ENCODE peak calls at places on chromosomes 2 and 18, in six cellular contexts. One of them, this sample, is unnamed.

GRCh38 chr18:68017385-68017784 is 500.9 kb upstream of the DSEL start:
- DNase-seq in colonic mucosa: no peak
- DNase-seq in cardiac fibroblast: no peak
- DNase-seq in PC-9: no peak
- DNase-seq in PC-3: no peak
- DNase-seq in right lobe of liver: no peak
- DNase-seq in this sample: no peak

GRCh38 chr18:58937204-58937603 is 72.5 kb downstream of the ZNF532 start:
- DNase-seq in PC-3: no peak
- DNase-seq in cardiac fibroblast: peak
- DNase-seq in colonic mucosa: no peak
- DNase-seq in PC-9: no peak
- DNase-seq in right lobe of liver: no peak
- DNase-seq in this sample: no peak

GRCh38 chr18:57523171-57523956 is 63.1 kb downstream of the FECH start:
- DNase-seq in colonic mucosa: no peak
- DNase-seq in right lobe of liver: no peak
- DNase-seq in PC-9: no peak
- DNase-seq in PC-3: no peak
- DNase-seq in cardiac fibroblast: no peak
- DNase-seq in this sample: peak

GRCh38 chr18:57008001-57008686 is 138.7 kb upstream of the BOD1L2 start:
- DNase-seq in PC-3: no peak
- DNase-seq in cardiac fibroblast: no peak
- DNase-seq in PC-9: no peak
- DNase-seq in colonic mucosa: no peak
- DNase-seq in right lobe of liver: no peak
- DNase-seq in this sample: no peak

GRCh38 chr18:70022636-70023035 is 75.0 kb upstream of the CD226 start:
- DNase-seq in colonic mucosa: no peak
- DNase-seq in cardiac fibroblast: no peak
- DNase-seq in PC-3: no peak
- DNase-seq in PC-9: no peak
- DNase-seq in right lobe of liver: no peak
- DNase-seq in this sample: no peak

GRCh38 chr2:43305537-43305936 is 79.1 kb upstream of the ZFP36L2 start:
- DNase-seq in cardiac fibroblast: peak
- DNase-seq in PC-9: no peak
- DNase-seq in colonic mucosa: peak
- DNase-seq in PC-3: no peak
- DNase-seq in right lobe of liver: no peak
- DNase-seq in this sample: no peak

GRCh38 chr2:10071595-10071994 is 8.6 kb downstream of the CYS1 start:
- DNase-seq in cardiac fibroblast: no peak
- DNase-seq in PC-3: no peak
- DNase-seq in colonic mucosa: no peak
- DNase-seq in PC-9: no peak
- DNase-seq in right lobe of liver: no peak
- DNase-seq in this sample: no peak

GRCh38 chr2:53896864-53897263 is 37.1 kb upstream of the GPR75 start:
- DNase-seq in PC-3: peak
- DNase-seq in cardiac fibroblast: peak
- DNase-seq in PC-9: no peak
- DNase-seq in right lobe of liver: no peak
- DNase-seq in colonic mucosa: no peak
- DNase-seq in this sample: no peak

GRCh38 chr2:24472416-24472815 is 18.6 kb upstream of the NCOA1 start:
- DNase-seq in right lobe of liver: no peak
- DNase-seq in PC-3: no peak
- DNase-seq in cardiac fibroblast: no peak
- DNase-seq in PC-9: no peak
- DNase-seq in colonic mucosa: no peak
- DNase-seq in this sample: no peak

GRCh38 chr2:149331023-149331400 is 625 bp downstream of the LYPD6 start:
- DNase-seq in colonic mucosa: peak
- DNase-seq in cardiac fibroblast: no peak
- DNase-seq in PC-3: no peak
- DNase-seq in PC-9: peak
- DNase-seq in right lobe of liver: no peak
- DNase-seq in this sample: no peak

GRCh38 chr2:238247841-238248440 is 8.1 kb upstream of the HES6 start:
- DNase-seq in PC-3: no peak
- DNase-seq in cardiac fibroblast: no peak
- DNase-seq in right lobe of liver: peak
- DNase-seq in PC-9: no peak
- DNase-seq in colonic mucosa: no peak
- DNase-seq in this sample: no peak

GRCh38 chr18:62279561-62279960 is 45.5 kb upstream of the TNFRSF11A start:
- DNase-seq in PC-9: no peak
- DNase-seq in colonic mucosa: no peak
- DNase-seq in right lobe of liver: no peak
- DNase-seq in cardiac fibroblast: no peak
- DNase-seq in PC-3: no peak
- DNase-seq in this sample: no peak

GRCh38 chr2:157839822-157840221 is 36.3 kb downstream of the ACVR1 start:
- DNase-seq in right lobe of liver: no peak
- DNase-seq in PC-3: no peak
- DNase-seq in cardiac fibroblast: no peak
- DNase-seq in PC-9: no peak
- DNase-seq in colonic mucosa: no peak
- DNase-seq in this sample: no peak

GRCh38 chr18:61736168-61736567 is 156.6 kb downstream of the RNF152 start:
- DNase-seq in colonic mucosa: no peak
- DNase-seq in cardiac fibroblast: no peak
- DNase-seq in PC-9: no peak
- DNase-seq in right lobe of liver: no peak
- DNase-seq in PC-3: no peak
- DNase-seq in this sample: no peak

GRCh38 chr2:1788478-1788959 is 44.2 kb upstream of the PXDN start:
- DNase-seq in PC-3: no peak
- DNase-seq in PC-9: no peak
- DNase-seq in right lobe of liver: no peak
- DNase-seq in colonic mucosa: no peak
- DNase-seq in cardiac fibroblast: no peak
- DNase-seq in this sample: no peak

GRCh38 chr2:3302751-3303582 is 74.7 kb downstream of the EIPR1 start:
- DNase-seq in PC-9: no peak
- DNase-seq in PC-3: no peak
- DNase-seq in colonic mucosa: no peak
- DNase-seq in cardiac fibroblast: no peak
- DNase-seq in right lobe of liver: peak
- DNase-seq in this sample: no peak

GRCh38 chr18:32337347-32337746 is 133.3 kb downstream of the GAREM1 start:
- DNase-seq in right lobe of liver: no peak
- DNase-seq in PC-3: no peak
- DNase-seq in colonic mucosa: no peak
- DNase-seq in cardiac fibroblast: no peak
- DNase-seq in PC-9: no peak
- DNase-seq in this sample: no peak

GRCh38 chr2:40087434-40087833 is 308.4 kb upstream of the THUMPD2 start:
- DNase-seq in right lobe of liver: no peak
- DNase-seq in PC-9: no peak
- DNase-seq in colonic mucosa: no peak
- DNase-seq in cardiac fibroblast: no peak
- DNase-seq in PC-3: peak
- DNase-seq in this sample: no peak

GRCh38 chr2:38602136-38602731 is 494 bp downstream of the HNRNPLL start:
- DNase-seq in colonic mucosa: peak
- DNase-seq in right lobe of liver: peak
- DNase-seq in cardiac fibroblast: no peak
- DNase-seq in PC-3: peak
- DNase-seq in PC-9: no peak
- DNase-seq in this sample: no peak

GRCh38 chr18:50982802-50983179 is 15.0 kb downstream of the ELAC1 start:
- DNase-seq in PC-3: no peak
- DNase-seq in cardiac fibroblast: peak
- DNase-seq in PC-9: no peak
- DNase-seq in colonic mucosa: no peak
- DNase-seq in right lobe of liver: no peak
- DNase-seq in this sample: no peak

GRCh38 chr18:31497711-31498449 is at the start of gene DSG2:
- DNase-seq in PC-3: peak
- DNase-seq in right lobe of liver: peak
- DNase-seq in PC-9: peak
- DNase-seq in colonic mucosa: peak
- DNase-seq in cardiac fibroblast: peak
- DNase-seq in this sample: peak

GRCh38 chr2:174595904-174596397 is 1.7 kb downstream of the WIPF1 start:
- DNase-seq in PC-3: no peak
- DNase-seq in PC-9: no peak
- DNase-seq in colonic mucosa: no peak
- DNase-seq in cardiac fibroblast: no peak
- DNase-seq in right lobe of liver: no peak
- DNase-seq in this sample: no peak

GRCh38 chr18:60506682-60507081 is 134.1 kb upstream of the MC4R start:
- DNase-seq in cardiac fibroblast: peak
- DNase-seq in colonic mucosa: no peak
- DNase-seq in right lobe of liver: no peak
- DNase-seq in PC-3: no peak
- DNase-seq in PC-9: no peak
- DNase-seq in this sample: no peak

GRCh38 chr2:36287363-36288275 is 68.0 kb upstream of the CRIM1 start:
- DNase-seq in PC-3: no peak
- DNase-seq in right lobe of liver: no peak
- DNase-seq in cardiac fibroblast: peak
- DNase-seq in colonic mucosa: no peak
- DNase-seq in PC-9: no peak
- DNase-seq in this sample: no peak

GRCh38 chr2:124323321-124323720 is 298.2 kb downstream of the CNTNAP5 start:
- DNase-seq in colonic mucosa: no peak
- DNase-seq in PC-3: no peak
- DNase-seq in cardiac fibroblast: peak
- DNase-seq in PC-9: no peak
- DNase-seq in right lobe of liver: no peak
- DNase-seq in this sample: no peak

GRCh38 chr18:58527116-58528010 is 101.5 kb downstream of the ALPK2 start:
- DNase-seq in colonic mucosa: no peak
- DNase-seq in right lobe of liver: no peak
- DNase-seq in cardiac fibroblast: peak
- DNase-seq in PC-9: no peak
- DNase-seq in PC-3: no peak
- DNase-seq in this sample: no peak

DNA sequence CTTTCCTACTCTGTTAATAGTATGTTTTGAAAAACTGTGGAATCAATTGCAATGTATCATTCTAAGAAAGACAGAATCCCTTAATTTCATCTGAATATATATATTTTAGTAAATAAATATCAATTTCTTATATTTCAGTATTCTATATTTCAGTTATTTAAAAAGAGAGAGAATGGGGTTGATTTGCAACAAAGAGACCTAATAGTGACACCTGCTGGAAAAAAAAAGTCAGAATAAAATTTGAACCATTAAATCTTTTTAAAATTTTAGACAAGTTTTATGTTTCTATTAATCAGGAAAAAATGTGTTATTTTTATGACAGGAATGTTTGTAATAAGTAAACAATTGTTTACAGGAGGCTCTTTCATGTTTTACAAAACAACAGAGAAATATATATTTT is 20.7 kb upstream of the CCNT2 start:
- DNase-seq in right lobe of liver: no peak
- DNase-seq in PC-9: no peak
- DNase-seq in colonic mucosa: no peak
- DNase-seq in cardiac fibroblast: peak
- DNase-seq in PC-3: peak
- DNase-seq in this sample: no peak
- TF ChIP-seq CTCF in right lobe of liver: peak
- TF ChIP-seq CTCF in PC-9: peak
- TF ChIP-seq CTCF in colonic mucosa: peak
- TF ChIP-seq CTCF in cardiac fibroblast: peak
- TF ChIP-seq CTCF in PC-3: peak
- TF ChIP-seq CTCF in this sample: no peak

DNA sequence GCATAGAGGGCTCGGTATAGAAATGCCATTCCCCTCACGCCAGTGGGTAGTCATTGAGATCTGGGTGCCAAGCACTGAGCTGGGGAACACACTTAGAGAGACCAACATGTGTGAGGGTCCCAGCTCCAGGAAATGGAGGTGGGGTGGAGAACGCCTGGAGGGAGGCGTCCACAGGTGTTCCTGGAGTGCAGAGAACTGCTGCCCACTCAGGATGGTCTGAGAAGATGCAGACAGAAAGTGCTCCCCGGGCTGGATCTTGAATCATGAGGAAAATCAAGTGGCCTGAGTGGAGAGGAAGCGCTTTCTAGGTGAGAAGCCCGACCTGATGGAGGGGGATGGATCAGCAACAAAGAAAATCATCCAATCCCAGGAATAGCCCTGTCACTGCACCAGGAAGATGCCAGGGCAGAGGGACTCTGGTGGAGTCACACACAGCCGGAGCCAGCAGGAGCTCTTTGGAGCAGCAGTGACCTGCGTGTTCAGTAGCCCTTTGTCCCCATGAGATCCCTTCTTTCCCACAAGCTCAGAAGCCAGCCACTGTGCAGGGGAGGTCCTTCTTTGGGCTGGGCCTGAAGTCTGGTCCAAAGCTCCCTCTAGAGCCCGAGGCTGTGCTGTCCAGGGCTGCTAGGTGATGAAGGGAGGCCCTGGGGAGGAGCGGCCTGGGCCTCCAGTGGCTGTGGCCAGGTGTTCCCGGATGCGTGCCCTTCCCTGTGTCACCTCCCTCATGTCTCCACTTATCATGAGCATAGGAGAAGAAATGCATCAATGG is 112.3 kb downstream of the RNF144A start:
- DNase-seq in PC-9: no peak
- DNase-seq in PC-3: peak
- DNase-seq in colonic mucosa: no peak
- DNase-seq in right lobe of liver: no peak
- DNase-seq in cardiac fibroblast: no peak
- DNase-seq in this sample: no peak
- TF ChIP-seq CTCF in PC-9: no peak
- TF ChIP-seq CTCF in PC-3: peak
- TF ChIP-seq CTCF in colonic mucosa: no peak
- TF ChIP-seq CTCF in right lobe of liver: no peak
- TF ChIP-seq CTCF in cardiac fibroblast: no peak
- TF ChIP-seq CTCF in this sample: no peak

GRCh38 chr2:108927936-108928659 is 60.9 kb downstream of the EDAR start:
- DNase-seq in PC-3: peak
- DNase-seq in colonic mucosa: peak
- DNase-seq in right lobe of liver: no peak
- DNase-seq in cardiac fibroblast: peak
- DNase-seq in PC-9: peak
- DNase-seq in this sample: peak
- TF ChIP-seq CTCF in PC-3: peak
- TF ChIP-seq CTCF in colonic mucosa: peak
- TF ChIP-seq CTCF in right lobe of liver: peak
- TF ChIP-seq CTCF in cardiac fibroblast: peak
- TF ChIP-seq CTCF in PC-9: peak
- TF ChIP-seq CTCF in this sample: peak

GRCh38 chr18:54647176-54647575 is 56.1 kb downstream of the DYNAP start:
- DNase-seq in PC-3: peak
- DNase-seq in colonic mucosa: peak
- DNase-seq in PC-9: peak
- DNase-seq in right lobe of liver: no peak
- DNase-seq in cardiac fibroblast: peak
- DNase-seq in this sample: peak
- TF ChIP-seq CTCF in PC-3: peak
- TF ChIP-seq CTCF in colonic mucosa: no peak
- TF ChIP-seq CTCF in PC-9: peak
- TF ChIP-seq CTCF in right lobe of liver: peak
- TF ChIP-seq CTCF in cardiac fibroblast: peak
- TF ChIP-seq CTCF in this sample: no peak

GRCh38 chr2:65686928-65687521 is 254.6 kb upstream of the SPRED2 start:
- DNase-seq in colonic mucosa: no peak
- DNase-seq in PC-9: no peak
- DNase-seq in right lobe of liver: no peak
- DNase-seq in PC-3: peak
- DNase-seq in cardiac fibroblast: no peak
- DNase-seq in this sample: no peak
- TF ChIP-seq CTCF in colonic mucosa: no peak
- TF ChIP-seq CTCF in PC-9: no peak
- TF ChIP-seq CTCF in right lobe of liver: no peak
- TF ChIP-seq CTCF in PC-3: peak
- TF ChIP-seq CTCF in cardiac fibroblast: no peak
- TF ChIP-seq CTCF in this sample: no peak

This sample was measured in GM20000.